ENCODE peak calls at places on chromosomes 1 and 21, in ten cellular contexts. One of them, this sample, is unnamed.

GRCh38 chr1:10712568-10712967 is 83.9 kb downstream of the CASZ1 start:
- DNase-seq in pancreas: no peak
- DNase-seq in esophagus squamous epithelium: no peak
- DNase-seq in mesenchymal stem cell: no peak
- DNase-seq in HepG2: no peak
- DNase-seq in cardiac muscle cell: no peak
- DNase-seq in thyroid gland: no peak
- DNase-seq in GM23248: no peak
- DNase-seq in GM23338: no peak
- DNase-seq in psoas muscle: no peak
- DNase-seq in this sample: no peak

GRCh38 chr1:5354681-5355080 is 637.5 kb downstream of the NPHP4 start:
- DNase-seq in pancreas: no peak
- DNase-seq in esophagus squamous epithelium: no peak
- DNase-seq in mesenchymal stem cell: no peak
- DNase-seq in HepG2: no peak
- DNase-seq in cardiac muscle cell: no peak
- DNase-seq in thyroid gland: no peak
- DNase-seq in GM23248: no peak
- DNase-seq in GM23338: no peak
- DNase-seq in psoas muscle: no peak
- DNase-seq in this sample: no peak

GRCh38 chr1:11566042-11566825 is 87.3 kb downstream of the DISP3 start:
- DNase-seq in pancreas: no peak
- DNase-seq in esophagus squamous epithelium: no peak
- DNase-seq in mesenchymal stem cell: no peak
- DNase-seq in HepG2: no peak
- DNase-seq in cardiac muscle cell: no peak
- DNase-seq in thyroid gland: no peak
- DNase-seq in GM23248: no peak
- DNase-seq in GM23338: no peak
- DNase-seq in psoas muscle: no peak
- DNase-seq in this sample: no peak

GRCh38 chr1:58727363-58727762 is 27.5 kb upstream of the MYSM1 start:
- DNase-seq in pancreas: no peak
- DNase-seq in esophagus squamous epithelium: no peak
- DNase-seq in mesenchymal stem cell: peak; percentile 46
- DNase-seq in HepG2: peak; percentile 78
- DNase-seq in cardiac muscle cell: no peak
- DNase-seq in thyroid gland: no peak
- DNase-seq in GM23248: peak; percentile 95
- DNase-seq in GM23338: no peak
- DNase-seq in psoas muscle: no peak
- DNase-seq in this sample: no peak

GRCh38 chr1:56374026-56374974 is 205.1 kb downstream of the PLPP3 start:
- DNase-seq in pancreas: no peak
- DNase-seq in esophagus squamous epithelium: no peak
- DNase-seq in mesenchymal stem cell: no peak
- DNase-seq in HepG2: no peak
- DNase-seq in cardiac muscle cell: peak; percentile 40
- DNase-seq in thyroid gland: peak; percentile 20
- DNase-seq in GM23248: peak; percentile 59
- DNase-seq in GM23338: no peak
- DNase-seq in psoas muscle: peak; percentile 69
- DNase-seq in this sample: no peak

GRCh38 chr21:43808832-43809251 is 19.5 kb downstream of the RRP1 start:
- DNase-seq in pancreas: peak; percentile 55
- DNase-seq in esophagus squamous epithelium: no peak
- DNase-seq in mesenchymal stem cell: no peak
- DNase-seq in HepG2: no peak
- DNase-seq in cardiac muscle cell: no peak
- DNase-seq in thyroid gland: no peak
- DNase-seq in GM23248: no peak
- DNase-seq in GM23338: no peak
- DNase-seq in psoas muscle: no peak
- DNase-seq in this sample: no peak

GRCh38 chr1:201172999-201173610 is 17.5 kb upstream of the IGFN1 start:
- DNase-seq in pancreas: no peak
- DNase-seq in esophagus squamous epithelium: no peak
- DNase-seq in mesenchymal stem cell: peak; percentile 22
- DNase-seq in HepG2: no peak
- DNase-seq in cardiac muscle cell: no peak
- DNase-seq in thyroid gland: no peak
- DNase-seq in GM23248: peak; percentile 57
- DNase-seq in GM23338: no peak
- DNase-seq in psoas muscle: peak; percentile 76
- DNase-seq in this sample: no peak

GRCh38 chr1:100290291-100290690 is 24.3 kb downstream of the RTCA start:
- DNase-seq in pancreas: no peak
- DNase-seq in esophagus squamous epithelium: no peak
- DNase-seq in mesenchymal stem cell: no peak
- DNase-seq in HepG2: no peak
- DNase-seq in cardiac muscle cell: no peak
- DNase-seq in thyroid gland: no peak
- DNase-seq in GM23248: no peak
- DNase-seq in GM23338: no peak
- DNase-seq in psoas muscle: no peak
- DNase-seq in this sample: no peak

DNA sequence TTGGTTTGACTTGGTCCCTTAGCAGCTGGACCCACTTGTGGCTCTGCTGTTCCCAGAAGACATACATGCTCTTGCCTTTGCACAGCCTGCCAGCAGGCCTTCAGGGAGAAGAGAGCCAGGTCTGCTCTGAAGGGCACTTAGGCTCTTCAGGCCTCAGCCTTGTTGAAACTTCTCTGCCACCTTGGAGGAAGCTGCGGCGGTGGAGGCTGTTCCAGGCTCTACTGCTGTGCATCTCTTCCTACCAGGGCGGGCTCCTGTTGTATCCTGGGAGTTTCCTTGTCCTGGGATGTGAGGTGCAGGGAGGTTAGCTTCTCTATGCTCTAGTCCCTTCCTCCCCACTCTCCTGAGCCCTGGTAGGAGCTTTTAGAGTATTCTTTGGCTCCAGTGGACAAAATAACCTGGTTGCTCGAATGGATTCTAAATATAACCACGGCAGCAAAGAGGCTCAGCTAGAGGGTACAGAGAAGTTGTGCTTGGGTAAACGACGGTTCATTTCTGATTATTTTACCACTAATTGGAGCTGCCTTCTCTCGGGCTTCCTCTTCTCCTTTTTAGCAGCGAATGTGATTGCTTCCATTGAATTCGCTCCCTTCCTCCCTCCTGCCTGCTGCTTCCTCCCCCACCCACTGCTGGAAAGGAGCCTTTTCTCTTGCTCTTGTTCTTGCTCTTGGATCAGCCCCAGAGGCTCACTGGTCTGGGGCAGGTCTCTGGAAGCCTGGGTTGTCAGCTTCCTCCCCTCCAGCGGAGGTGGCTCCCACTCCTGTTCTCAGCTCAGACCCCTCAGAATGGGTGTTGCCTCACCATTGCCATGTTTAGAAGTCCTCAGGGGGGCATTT is 126.6 kb upstream of the CACNA1E start:
- DNase-seq in pancreas: no peak
- DNase-seq in esophagus squamous epithelium: no peak
- DNase-seq in mesenchymal stem cell: no peak
- DNase-seq in HepG2: no peak
- DNase-seq in cardiac muscle cell: peak; percentile 29
- DNase-seq in thyroid gland: peak; percentile 67
- DNase-seq in GM23248: no peak
- DNase-seq in GM23338: no peak
- DNase-seq in psoas muscle: no peak
- DNase-seq in this sample: no peak
- H3K4me1 ChIP-seq in pancreas: no peaks in the 10 kb centered on the region
- H3K4me1 ChIP-seq in esophagus squamous epithelium: no peaks in the 10 kb centered on the region
- H3K4me1 ChIP-seq in mesenchymal stem cell: no peaks in the 10 kb centered on the region
- H3K4me1 ChIP-seq in HepG2: no peaks in the 10 kb centered on the region
- H3K4me1 ChIP-seq in cardiac muscle cell: peaks cover 11% of the 10 kb centered on the region
- H3K4me1 ChIP-seq in thyroid gland: peaks cover 4% of the 10 kb centered on the region
- H3K4me1 ChIP-seq in GM23248: no peaks in the 10 kb centered on the region
- H3K4me1 ChIP-seq in GM23338: no peaks in the 10 kb centered on the region
- H3K4me1 ChIP-seq in psoas muscle: peaks cover 5% of the 10 kb centered on the region
- H3K4me1 ChIP-seq in this sample: no peaks in the 10 kb centered on the region

GRCh38 chr1:43976890-43977289 is 2.1 kb upstream of the B4GALT2 start:
- DNase-seq in pancreas: no peak
- DNase-seq in esophagus squamous epithelium: no peak
- DNase-seq in mesenchymal stem cell: no peak
- DNase-seq in HepG2: no peak
- DNase-seq in cardiac muscle cell: no peak
- DNase-seq in thyroid gland: no peak
- DNase-seq in GM23248: no peak
- DNase-seq in GM23338: no peak
- DNase-seq in psoas muscle: no peak
- DNase-seq in this sample: no peak

GRCh38 chr1:43974443-43975248 is at the start of gene ATP6V0B:
- DNase-seq in pancreas: peak; percentile 99
- DNase-seq in esophagus squamous epithelium: peak; percentile 78
- DNase-seq in mesenchymal stem cell: peak; percentile 94
- DNase-seq in HepG2: peak; percentile 84
- DNase-seq in cardiac muscle cell: peak; percentile 97
- DNase-seq in thyroid gland: peak; percentile 97
- DNase-seq in GM23248: peak; percentile 99
- DNase-seq in GM23338: peak; percentile 99
- DNase-seq in psoas muscle: peak; percentile 99
- DNase-seq in this sample: peak; percentile 94

GRCh38 chr1:43977376-43978263 is 1.4 kb upstream of the B4GALT2 start:
- DNase-seq in pancreas: no peak
- DNase-seq in esophagus squamous epithelium: no peak
- DNase-seq in mesenchymal stem cell: no peak
- DNase-seq in HepG2: no peak
- DNase-seq in cardiac muscle cell: no peak
- DNase-seq in thyroid gland: no peak
- DNase-seq in GM23248: no peak
- DNase-seq in GM23338: no peak
- DNase-seq in psoas muscle: no peak
- DNase-seq in this sample: no peak

GRCh38 chr1:43975249-43975961 is 645 bp downstream of the ATP6V0B start:
- DNase-seq in pancreas: peak; percentile 77
- DNase-seq in esophagus squamous epithelium: no peak
- DNase-seq in mesenchymal stem cell: peak; percentile 50
- DNase-seq in HepG2: no peak
- DNase-seq in cardiac muscle cell: peak; percentile 46
- DNase-seq in thyroid gland: peak; percentile 80
- DNase-seq in GM23248: peak; percentile 67
- DNase-seq in GM23338: peak; percentile 56
- DNase-seq in psoas muscle: peak; percentile 79
- DNase-seq in this sample: peak; percentile 30

GRCh38 chr1:43976045-43976444 is 1.3 kb downstream of the ATP6V0B start:
- DNase-seq in pancreas: no peak
- DNase-seq in esophagus squamous epithelium: no peak
- DNase-seq in mesenchymal stem cell: no peak
- DNase-seq in HepG2: no peak
- DNase-seq in cardiac muscle cell: no peak
- DNase-seq in thyroid gland: no peak
- DNase-seq in GM23248: no peak
- DNase-seq in GM23338: no peak
- DNase-seq in psoas muscle: no peak
- DNase-seq in this sample: no peak
- H3K4me3 ChIP-seq in pancreas: peak overlapping the region; percentile 69
- H3K4me3 ChIP-seq in esophagus squamous epithelium: peak overlapping the region; percentile 99
- H3K4me3 ChIP-seq in mesenchymal stem cell: peak overlapping the region; percentile 98
- H3K4me3 ChIP-seq in HepG2: peak overlapping the region; percentile 95
- H3K4me3 ChIP-seq in cardiac muscle cell: peak overlapping the region; percentile 62
- H3K4me3 ChIP-seq in thyroid gland: no peak overlapping the region
- H3K4me3 ChIP-seq in GM23248: peak overlapping the region; percentile 95
- H3K4me3 ChIP-seq in GM23338: peak overlapping the region; percentile 96
- H3K4me3 ChIP-seq in psoas muscle: peak overlapping the region; percentile 94
- H3K4me3 ChIP-seq in this sample: peak overlapping the region; percentile 85

DNA sequence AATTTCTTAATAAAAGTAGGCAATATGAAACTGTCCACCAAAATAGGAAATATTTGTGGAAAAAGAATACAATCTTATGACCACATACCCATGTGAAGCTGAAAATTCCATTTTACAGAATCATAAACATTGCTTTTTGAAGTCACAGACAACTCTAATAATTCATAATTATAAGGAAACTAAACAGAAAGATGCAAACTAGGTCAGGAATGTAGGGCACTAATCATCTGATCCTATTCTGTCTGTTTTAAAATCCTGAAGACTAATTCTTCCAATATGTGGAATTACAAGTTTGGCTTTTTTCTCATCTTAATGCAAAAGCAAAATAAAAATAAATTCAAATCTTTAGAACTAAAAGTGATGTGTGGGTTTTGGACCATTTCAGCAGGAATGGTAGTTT is 528.6 kb downstream of the LTN1 start:
- DNase-seq in pancreas: no peak
- DNase-seq in esophagus squamous epithelium: no peak
- DNase-seq in mesenchymal stem cell: no peak
- DNase-seq in HepG2: no peak
- DNase-seq in cardiac muscle cell: no peak
- DNase-seq in thyroid gland: no peak
- DNase-seq in GM23248: no peak
- DNase-seq in GM23338: no peak
- DNase-seq in psoas muscle: no peak
- DNase-seq in this sample: no peak
- H3K36me3 ChIP-seq in pancreas: no peaks in the 10 kb centered on the region
- H3K36me3 ChIP-seq in esophagus squamous epithelium: no peaks in the 10 kb centered on the region
- H3K36me3 ChIP-seq in mesenchymal stem cell: no peaks in the 10 kb centered on the region
- H3K36me3 ChIP-seq in HepG2: no peaks in the 10 kb centered on the region
- H3K36me3 ChIP-seq in cardiac muscle cell: no peaks in the 10 kb centered on the region
- H3K36me3 ChIP-seq in thyroid gland: no peaks in the 10 kb centered on the region
- H3K36me3 ChIP-seq in GM23248: no peaks in the 10 kb centered on the region
- H3K36me3 ChIP-seq in GM23338: no peaks in the 10 kb centered on the region
- H3K36me3 ChIP-seq in psoas muscle: no peaks in the 10 kb centered on the region
- H3K36me3 ChIP-seq in this sample: no peaks in the 10 kb centered on the region

DNA sequence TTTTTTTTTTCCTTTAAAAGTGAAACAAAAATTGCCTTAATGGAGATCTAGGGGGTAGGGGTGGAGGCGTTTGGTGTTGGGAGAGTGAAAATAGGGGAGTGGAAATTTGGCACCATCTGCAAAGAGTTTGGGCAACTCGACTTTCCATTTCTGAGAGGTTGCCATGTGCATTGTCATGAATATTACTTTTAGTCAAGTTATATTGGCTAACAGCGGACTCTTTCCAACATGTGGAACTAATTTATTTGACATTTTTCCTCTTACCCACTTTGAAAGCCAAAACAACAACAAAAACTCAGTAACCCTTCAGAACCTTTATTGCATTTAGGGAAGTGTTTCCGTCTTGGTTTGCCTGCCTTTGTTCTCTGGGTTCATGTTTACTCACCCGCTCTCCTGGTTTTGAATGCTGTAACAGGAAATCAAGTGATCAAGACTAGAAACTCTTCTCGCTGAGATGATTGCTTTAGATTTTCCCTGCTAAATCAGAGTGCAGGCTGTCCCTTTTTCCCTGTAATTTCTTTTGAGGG is 70.4 kb downstream of the CACHD1 start:
- DNase-seq in pancreas: no peak
- DNase-seq in esophagus squamous epithelium: no peak
- DNase-seq in mesenchymal stem cell: no peak
- DNase-seq in HepG2: no peak
- DNase-seq in cardiac muscle cell: no peak
- DNase-seq in thyroid gland: no peak
- DNase-seq in GM23248: peak; percentile 67
- DNase-seq in GM23338: peak; percentile 53
- DNase-seq in psoas muscle: no peak
- DNase-seq in this sample: no peak
- H3K4me1 ChIP-seq in pancreas: peaks cover 40% of the 10 kb centered on the region
- H3K4me1 ChIP-seq in esophagus squamous epithelium: peaks cover 32% of the 10 kb centered on the region
- H3K4me1 ChIP-seq in mesenchymal stem cell: peaks cover 4% of the 10 kb centered on the region
- H3K4me1 ChIP-seq in HepG2: peaks cover 17% of the 10 kb centered on the region
- H3K4me1 ChIP-seq in cardiac muscle cell: peaks cover 59% of the 10 kb centered on the region
- H3K4me1 ChIP-seq in thyroid gland: peaks cover 45% of the 10 kb centered on the region
- H3K4me1 ChIP-seq in GM23248: peaks cover 20% of the 10 kb centered on the region
- H3K4me1 ChIP-seq in GM23338: peaks cover 70% of the 10 kb centered on the region
- H3K4me1 ChIP-seq in psoas muscle: peaks cover 14% of the 10 kb centered on the region
- H3K4me1 ChIP-seq in this sample: peaks cover 39% of the 10 kb centered on the region

This sample was measured in CD8-positive, alpha-beta memory T cell.